ENCODE peak calls at places on chromosomes 4 and X, in nine cellular contexts. One of them, this sample, is unnamed.

GRCh38 chr4:5955201-5955821 is 62.4 kb upstream of the CRMP1 start:
- DNase-seq in GM23248: no peak
- DNase-seq in hepatocyte: no peak
- DNase-seq in PC-3: no peak
- DNase-seq in SK-N-SH: peak; percentile 57
- DNase-seq in MM.1S: no peak
- DNase-seq in HCT116: no peak
- DNase-seq in GM23338: peak; percentile 52
- DNase-seq in neural progenitor cell: peak; percentile 23
- DNase-seq in this sample: no peak

GRCh38 chr4:1396806-1397455 is 9.3 kb downstream of the NKX1-1 start:
- DNase-seq in HCT116: no peak
- DNase-seq in GM23338: no peak
- DNase-seq in PC-3: no peak
- DNase-seq in SK-N-SH: peak; percentile 20
- DNase-seq in hepatocyte: no peak
- DNase-seq in GM23248: no peak
- DNase-seq in MM.1S: no peak
- DNase-seq in neural progenitor cell: no peak
- DNase-seq in this sample: no peak

GRCh38 chrX:131812847-131813825 is 210.0 kb upstream of the STK26 start:
- DNase-seq in SK-N-SH: peak; percentile 36
- DNase-seq in HCT116: no peak
- DNase-seq in neural progenitor cell: no peak
- DNase-seq in MM.1S: peak; percentile 97
- DNase-seq in PC-3: peak; percentile 21
- DNase-seq in hepatocyte: no peak
- DNase-seq in GM23248: peak; percentile 18
- DNase-seq in GM23338: no peak
- DNase-seq in this sample: no peak

GRCh38 chr4:187993827-187994226 is 1.7 kb upstream of the ZFP42 start:
- DNase-seq in PC-3: peak; percentile 49
- DNase-seq in HCT116: peak; percentile 34
- DNase-seq in neural progenitor cell: peak; percentile 58
- DNase-seq in GM23248: no peak
- DNase-seq in SK-N-SH: no peak
- DNase-seq in MM.1S: no peak
- DNase-seq in GM23338: peak; percentile 87
- DNase-seq in hepatocyte: peak; percentile 26
- DNase-seq in this sample: no peak

GRCh38 chr4:55729306-55730142 is 90.1 kb upstream of the EXOC1L start:
- DNase-seq in hepatocyte: peak; percentile 41
- DNase-seq in PC-3: no peak
- DNase-seq in GM23248: no peak
- DNase-seq in SK-N-SH: no peak
- DNase-seq in MM.1S: no peak
- DNase-seq in HCT116: no peak
- DNase-seq in GM23338: peak; percentile 5
- DNase-seq in neural progenitor cell: no peak
- DNase-seq in this sample: no peak

GRCh38 chr4:142267101-142267500 is 579.0 kb downstream of the INPP4B start:
- DNase-seq in GM23248: no peak
- DNase-seq in hepatocyte: no peak
- DNase-seq in PC-3: no peak
- DNase-seq in GM23338: no peak
- DNase-seq in neural progenitor cell: no peak
- DNase-seq in MM.1S: no peak
- DNase-seq in HCT116: no peak
- DNase-seq in SK-N-SH: no peak
- DNase-seq in this sample: no peak

GRCh38 chr4:168408620-168409019 is 71.7 kb downstream of the DDX60L start:
- DNase-seq in MM.1S: no peak
- DNase-seq in neural progenitor cell: peak; percentile 37
- DNase-seq in SK-N-SH: peak; percentile 42
- DNase-seq in PC-3: peak; percentile 86
- DNase-seq in GM23338: no peak
- DNase-seq in HCT116: peak; percentile 27
- DNase-seq in GM23248: peak; percentile 94
- DNase-seq in hepatocyte: peak; percentile 79
- DNase-seq in this sample: no peak

GRCh38 chr4:7197910-7198309 is 5.6 kb downstream of the SORCS2 start:
- DNase-seq in neural progenitor cell: no peak
- DNase-seq in HCT116: no peak
- DNase-seq in GM23338: no peak
- DNase-seq in hepatocyte: no peak
- DNase-seq in SK-N-SH: peak; percentile 69
- DNase-seq in MM.1S: no peak
- DNase-seq in PC-3: no peak
- DNase-seq in GM23248: peak; percentile 20
- DNase-seq in this sample: no peak

GRCh38 chrX:155068165-155068564 is 2.8 kb downstream of the CMC4 start:
- DNase-seq in neural progenitor cell: no peak
- DNase-seq in GM23248: peak; percentile 80
- DNase-seq in HCT116: no peak
- DNase-seq in PC-3: peak; percentile 82
- DNase-seq in GM23338: no peak
- DNase-seq in hepatocyte: no peak
- DNase-seq in SK-N-SH: no peak
- DNase-seq in MM.1S: no peak
- DNase-seq in this sample: no peak

GRCh38 chr4:114025176-114025777 is 45.8 kb upstream of the ARSJ start:
- DNase-seq in SK-N-SH: no peak
- DNase-seq in HCT116: no peak
- DNase-seq in MM.1S: peak; percentile 52
- DNase-seq in GM23338: no peak
- DNase-seq in GM23248: no peak
- DNase-seq in PC-3: no peak
- DNase-seq in neural progenitor cell: no peak
- DNase-seq in hepatocyte: peak; percentile 58
- DNase-seq in this sample: peak; percentile 4

GRCh38 chr4:144799486-144799885 is 153.5 kb downstream of the HHIP start:
- DNase-seq in GM23338: no peak
- DNase-seq in HCT116: no peak
- DNase-seq in SK-N-SH: no peak
- DNase-seq in hepatocyte: no peak
- DNase-seq in MM.1S: no peak
- DNase-seq in neural progenitor cell: no peak
- DNase-seq in GM23248: no peak
- DNase-seq in PC-3: no peak
- DNase-seq in this sample: no peak

GRCh38 chr4:145619639-145619996 is 433 bp downstream of the MMAA start:
- DNase-seq in PC-3: peak; percentile 72
- DNase-seq in GM23338: peak; percentile 58
- DNase-seq in neural progenitor cell: no peak
- DNase-seq in HCT116: peak; percentile 28
- DNase-seq in MM.1S: no peak
- DNase-seq in GM23248: peak; percentile 78
- DNase-seq in SK-N-SH: peak; percentile 29
- DNase-seq in hepatocyte: peak; percentile 75
- DNase-seq in this sample: no peak

GRCh38 chrX:46500054-46500453 is 45.2 kb downstream of the ZNF674 start:
- DNase-seq in MM.1S: no peak
- DNase-seq in GM23248: peak; percentile 5
- DNase-seq in HCT116: no peak
- DNase-seq in PC-3: no peak
- DNase-seq in neural progenitor cell: no peak
- DNase-seq in GM23338: no peak
- DNase-seq in hepatocyte: no peak
- DNase-seq in SK-N-SH: no peak
- DNase-seq in this sample: no peak

GRCh38 chr4:136650541-136651277 is 881.6 kb downstream of the PCDH18 start:
- DNase-seq in PC-3: peak; percentile 55
- DNase-seq in MM.1S: no peak
- DNase-seq in GM23338: no peak
- DNase-seq in neural progenitor cell: no peak
- DNase-seq in SK-N-SH: no peak
- DNase-seq in HCT116: peak; percentile 4
- DNase-seq in GM23248: no peak
- DNase-seq in hepatocyte: peak; percentile 19
- DNase-seq in this sample: no peak

GRCh38 chr4:123559955-123560669 is 163.5 kb downstream of the SPRY1 start:
- DNase-seq in GM23338: peak; percentile 22
- DNase-seq in MM.1S: no peak
- DNase-seq in hepatocyte: no peak
- DNase-seq in neural progenitor cell: no peak
- DNase-seq in HCT116: no peak
- DNase-seq in GM23248: peak; percentile 18
- DNase-seq in PC-3: peak; percentile 3
- DNase-seq in SK-N-SH: no peak
- DNase-seq in this sample: no peak

GRCh38 chrX:13085533-13085932 is 41.1 kb upstream of the FAM9C start:
- DNase-seq in HCT116: no peak
- DNase-seq in neural progenitor cell: no peak
- DNase-seq in GM23338: no peak
- DNase-seq in PC-3: no peak
- DNase-seq in GM23248: no peak
- DNase-seq in MM.1S: no peak
- DNase-seq in hepatocyte: no peak
- DNase-seq in SK-N-SH: no peak
- DNase-seq in this sample: peak; percentile 61

GRCh38 chr4:119721878-119722277 is 93.3 kb upstream of the PDE5A start:
- DNase-seq in SK-N-SH: no peak
- DNase-seq in HCT116: no peak
- DNase-seq in neural progenitor cell: no peak
- DNase-seq in hepatocyte: no peak
- DNase-seq in MM.1S: no peak
- DNase-seq in GM23338: no peak
- DNase-seq in PC-3: peak; percentile 23
- DNase-seq in GM23248: no peak
- DNase-seq in this sample: no peak

GRCh38 chrX:7108995-7109634 is 38.4 kb upstream of the STS start:
- DNase-seq in PC-3: no peak
- DNase-seq in GM23248: peak; percentile 15
- DNase-seq in HCT116: no peak
- DNase-seq in MM.1S: no peak
- DNase-seq in GM23338: no peak
- DNase-seq in neural progenitor cell: peak; percentile 64
- DNase-seq in hepatocyte: no peak
- DNase-seq in SK-N-SH: no peak
- DNase-seq in this sample: peak; percentile 59

GRCh38 chrX:41667631-41668030 is 21.1 kb upstream of the GPR34 start:
- DNase-seq in GM23248: no peak
- DNase-seq in hepatocyte: no peak
- DNase-seq in MM.1S: no peak
- DNase-seq in HCT116: no peak
- DNase-seq in PC-3: peak; percentile 43
- DNase-seq in neural progenitor cell: no peak
- DNase-seq in SK-N-SH: no peak
- DNase-seq in GM23338: no peak
- DNase-seq in this sample: no peak

GRCh38 chr4:152778656-152779512 is 646 bp downstream of the TIGD4 start:
- DNase-seq in SK-N-SH: peak; percentile 43
- DNase-seq in MM.1S: peak; percentile 50
- DNase-seq in neural progenitor cell: peak; percentile 77
- DNase-seq in GM23248: peak; percentile 55
- DNase-seq in GM23338: peak; percentile 65
- DNase-seq in hepatocyte: peak; percentile 28
- DNase-seq in PC-3: peak; percentile 6
- DNase-seq in HCT116: no peak
- DNase-seq in this sample: peak; percentile 50

GRCh38 chr4:165512464-165512863 is 133.7 kb downstream of the CPE start:
- DNase-seq in GM23248: no peak
- DNase-seq in PC-3: no peak
- DNase-seq in SK-N-SH: no peak
- DNase-seq in neural progenitor cell: no peak
- DNase-seq in GM23338: no peak
- DNase-seq in hepatocyte: no peak
- DNase-seq in MM.1S: no peak
- DNase-seq in HCT116: no peak
- DNase-seq in this sample: no peak

GRCh38 chr4:123825596-123826291 is 429.1 kb downstream of the SPRY1 start:
- DNase-seq in MM.1S: no peak
- DNase-seq in GM23338: no peak
- DNase-seq in GM23248: peak; percentile 68
- DNase-seq in neural progenitor cell: no peak
- DNase-seq in hepatocyte: no peak
- DNase-seq in SK-N-SH: no peak
- DNase-seq in HCT116: no peak
- DNase-seq in PC-3: peak; percentile 11
- DNase-seq in this sample: no peak

GRCh38 chr4:304987-305680 is at the start of gene ZNF732:
- DNase-seq in GM23338: peak; percentile 99
- DNase-seq in MM.1S: no peak
- DNase-seq in neural progenitor cell: no peak
- DNase-seq in HCT116: no peak
- DNase-seq in PC-3: no peak
- DNase-seq in SK-N-SH: peak; percentile 88
- DNase-seq in GM23248: peak; percentile 84
- DNase-seq in hepatocyte: no peak
- DNase-seq in this sample: no peak

GRCh38 chr4:183268556-183268955 is 51.5 kb downstream of the CLDN22 start:
- DNase-seq in HCT116: no peak
- DNase-seq in neural progenitor cell: no peak
- DNase-seq in PC-3: no peak
- DNase-seq in GM23248: no peak
- DNase-seq in hepatocyte: no peak
- DNase-seq in SK-N-SH: no peak
- DNase-seq in MM.1S: no peak
- DNase-seq in GM23338: no peak
- DNase-seq in this sample: no peak
- H3K36me3 ChIP-seq in HCT116: peaks cover 8% of the 10 kb centered on the region
- H3K36me3 ChIP-seq in neural progenitor cell: peaks cover 12% of the 10 kb centered on the region
- H3K36me3 ChIP-seq in PC-3: peaks cover 2% of the 10 kb centered on the region
- H3K36me3 ChIP-seq in GM23248: peaks cover 81% of the 10 kb centered on the region
- H3K36me3 ChIP-seq in hepatocyte: no peaks in the 10 kb centered on the region
- H3K36me3 ChIP-seq in SK-N-SH: peaks cover 49% of the 10 kb centered on the region
- H3K36me3 ChIP-seq in MM.1S: no peaks in the 10 kb centered on the region
- H3K36me3 ChIP-seq in GM23338: peaks cover 66% of the 10 kb centered on the region
- H3K36me3 ChIP-seq in this sample: no peaks in the 10 kb centered on the region

GRCh38 chr4:87529187-87529586 is at the start of gene SPARCL1:
- DNase-seq in GM23338: peak; percentile 23
- DNase-seq in HCT116: no peak
- DNase-seq in GM23248: no peak
- DNase-seq in neural progenitor cell: peak; percentile 30
- DNase-seq in hepatocyte: peak; percentile 54
- DNase-seq in SK-N-SH: no peak
- DNase-seq in PC-3: no peak
- DNase-seq in MM.1S: no peak
- DNase-seq in this sample: no peak
- H3K4me1 ChIP-seq in GM23338: peaks cover 39% of the 10 kb centered on the region
- H3K4me1 ChIP-seq in HCT116: no peaks in the 10 kb centered on the region
- H3K4me1 ChIP-seq in GM23248: peaks cover 7% of the 10 kb centered on the region
- H3K4me1 ChIP-seq in neural progenitor cell: peaks cover 35% of the 10 kb centered on the region
- H3K4me1 ChIP-seq in hepatocyte: peaks cover 23% of the 10 kb centered on the region
- H3K4me1 ChIP-seq in SK-N-SH: no peaks in the 10 kb centered on the region
- H3K4me1 ChIP-seq in PC-3: no peaks in the 10 kb centered on the region
- H3K4me1 ChIP-seq in MM.1S: no peaks in the 10 kb centered on the region
- H3K4me1 ChIP-seq in this sample: no peaks in the 10 kb centered on the region

GRCh38 chr4:186953601-186954260 is 230.1 kb upstream of the FAT1 start:
- DNase-seq in GM23338: no peak
- DNase-seq in PC-3: no peak
- DNase-seq in hepatocyte: no peak
- DNase-seq in neural progenitor cell: no peak
- DNase-seq in GM23248: peak; percentile 22
- DNase-seq in HCT116: no peak
- DNase-seq in MM.1S: no peak
- DNase-seq in SK-N-SH: no peak
- DNase-seq in this sample: no peak
- TF ChIP-seq EZH2phosphoT487 in GM23338: no peak
- TF ChIP-seq EZH2phosphoT487 in PC-3: no peak
- TF ChIP-seq EZH2phosphoT487 in hepatocyte: no peak
- TF ChIP-seq EZH2phosphoT487 in neural progenitor cell: no peak
- TF ChIP-seq EZH2phosphoT487 in GM23248: no peak
- TF ChIP-seq EZH2phosphoT487 in HCT116: no peak
- TF ChIP-seq EZH2phosphoT487 in MM.1S: no peak
- TF ChIP-seq EZH2phosphoT487 in SK-N-SH: no peak
- TF ChIP-seq EZH2phosphoT487 in this sample: no peak

GRCh38 chr4:159353422-159354116 is 250.7 kb downstream of the RAPGEF2 start:
- DNase-seq in GM23248: no peak
- DNase-seq in PC-3: no peak
- DNase-seq in neural progenitor cell: no peak
- DNase-seq in MM.1S: no peak
- DNase-seq in GM23338: no peak
- DNase-seq in hepatocyte: no peak
- DNase-seq in HCT116: no peak
- DNase-seq in SK-N-SH: no peak
- DNase-seq in this sample: no peak
- H3K36me3 ChIP-seq in GM23248: peaks cover 22% of the 10 kb centered on the region
- H3K36me3 ChIP-seq in PC-3: no peaks in the 10 kb centered on the region
- H3K36me3 ChIP-seq in neural progenitor cell: peaks cover 8% of the 10 kb centered on the region
- H3K36me3 ChIP-seq in MM.1S: no peaks in the 10 kb centered on the region
- H3K36me3 ChIP-seq in GM23338: peaks cover 7% of the 10 kb centered on the region
- H3K36me3 ChIP-seq in hepatocyte: no peaks in the 10 kb centered on the region
- H3K36me3 ChIP-seq in HCT116: peaks cover 3% of the 10 kb centered on the region
- H3K36me3 ChIP-seq in SK-N-SH: peaks cover 59% of the 10 kb centered on the region
- H3K36me3 ChIP-seq in this sample: no peaks in the 10 kb centered on the region

This sample was measured in OCI-LY7.